ENCODE peak calls at places on chromosomes 6 and 20, in eight cellular contexts. L, S, A, I, F, W, J and D are unnamed samples.

GRCh38 chr20:23043376-23043775 is 6.1 kb downstream of the THBD start:
- DNase-seq in W (no peak), A (no peak), J (no peak), L (no peak), F (no peak), S (no peak), I (no peak), D (no peak)

GRCh38 chr20:64254571-64255360 is 782 bp upstream of the PCMTD2 start:
- DNase-seq in I (no peak), L (peak; percentile 5), W (no peak), S (peak; percentile 4), F (no peak), J (no peak), A (no peak), D (no peak)

GRCh38 chr6:28658475-28659249 is 133.0 kb downstream of the GPX5 start:
- DNase-seq in S (peak; percentile 30), J (no peak), I (no peak), A (no peak), L (no peak), F (peak; percentile 11), W (no peak), D (peak; percentile 7)

GRCh38 chr20:25254986-25255680 is 7.2 kb downstream of the PYGB start:
- DNase-seq in S (no peak), A (no peak), F (no peak), J (no peak), W (no peak), I (no peak), L (no peak), D (no peak)

GRCh38 chr6:104540743-104541142 is 319.0 kb downstream of the HACE1 start:
- DNase-seq in A (no peak), W (peak; percentile 82), I (no peak), F (peak; percentile 43), J (no peak), L (peak; percentile 24), S (no peak), D (no peak)

GRCh38 chr20:42003380-42003779 is 385.2 kb upstream of the CHD6 start:
- DNase-seq in W (no peak), I (no peak), J (no peak), F (no peak), A (no peak), S (no peak), L (no peak), D (no peak)

GRCh38 chr6:43492673-43493072 is 15.3 kb downstream of the TJAP1 start:
- DNase-seq in L (peak; percentile 54), F (no peak), I (no peak), W (peak; percentile 34), A (no peak), S (no peak), J (no peak), D (no peak)

GRCh38 chr20:19269737-19270325 is 57.4 kb downstream of the SLC24A3 start:
- DNase-seq in I (no peak), F (peak; percentile 58), L (peak; percentile 57), S (no peak), J (no peak), A (no peak), W (no peak), D (peak; percentile 90)

GRCh38 chr6:75349262-75349984 is 64.8 kb upstream of the TMEM30A start:
- DNase-seq in L (peak; percentile 21), W (peak; percentile 72), I (no peak), A (peak; percentile 21), J (no peak), F (peak; percentile 22), S (no peak), D (no peak)

GRCh38 chr20:5118220-5119142 is 1.3 kb downstream of the PCNA start:
- DNase-seq in W (no peak), S (no peak), F (no peak), A (no peak), J (no peak), I (no peak), L (no peak), D (no peak)

GRCh38 chr6:42226251-42227143 is 8.8 kb upstream of the MRPS10 start:
- DNase-seq in F (peak; percentile 83), J (no peak), I (no peak), A (no peak), W (peak; percentile 28), S (peak; percentile 100), L (peak; percentile 73), D (peak; percentile 73)

GRCh38 chr6:26233608-26234420 is 131.2 kb upstream of the BTN3A2 start:
- DNase-seq in I (peak; percentile 76), S (peak; percentile 82), W (peak; percentile 70), F (peak; percentile 70), L (no peak), J (peak; percentile 33), A (no peak), D (peak; percentile 52)

GRCh38 chr6:26230336-26230735 is 134.7 kb upstream of the BTN3A2 start:
- DNase-seq in L (no peak), S (peak; percentile 71), W (no peak), F (no peak), I (no peak), J (no peak), A (no peak), D (no peak)

GRCh38 chr6:26232950-26233607 is 131.9 kb upstream of the BTN3A2 start:
- DNase-seq in J (no peak), W (peak; percentile 81), L (no peak), I (peak; percentile 54), S (peak; percentile 95), A (no peak), F (peak; percentile 88), D (peak; percentile 50)

GRCh38 chr6:26231006-26231587 is 133.9 kb upstream of the BTN3A2 start:
- DNase-seq in F (no peak), L (no peak), W (no peak), J (no peak), I (no peak), A (no peak), S (no peak), D (no peak)

DNA sequence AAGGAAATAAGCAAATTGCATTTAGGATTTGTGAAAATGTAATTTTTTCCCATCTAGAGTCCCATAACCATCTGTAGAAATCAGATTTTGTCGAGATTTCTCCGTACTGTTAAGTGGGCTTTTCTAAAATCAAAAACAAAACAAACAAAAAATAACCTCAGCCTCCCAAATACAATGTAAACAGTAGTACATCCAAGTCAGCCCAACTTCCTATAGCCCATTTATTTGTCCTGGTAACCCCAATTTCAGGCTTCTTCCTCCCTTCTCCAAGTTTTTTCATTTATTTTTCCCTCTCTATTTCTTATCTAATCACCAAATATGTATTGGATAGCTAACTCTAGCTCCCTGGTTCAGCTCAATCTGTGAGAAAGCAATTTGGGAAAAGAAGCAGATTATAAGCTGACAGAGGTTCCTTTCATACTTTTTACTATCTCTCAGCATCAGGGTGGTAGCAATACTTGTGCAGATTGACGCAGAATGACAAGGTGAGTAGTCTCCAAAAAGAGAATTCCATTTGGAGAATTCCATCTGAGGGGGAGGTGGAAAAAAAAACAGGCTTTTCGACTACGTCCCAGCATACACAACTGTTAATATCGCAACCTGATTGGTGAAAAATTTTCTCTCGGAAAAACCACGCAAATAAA is 132.6 kb upstream of the BTN3A2 start:
- DNase-seq in J (no peak), I (no peak), A (no peak), W (no peak), S (no peak), L (no peak), F (no peak), D (no peak)
- H3K4me3 ChIP-seq in J (no peak overlapping the region), I (peak overlapping the region; percentile 93), A (no peak overlapping the region), W (no peak overlapping the region), S (peak overlapping the region; percentile 68), L (no peak overlapping the region), F (peak overlapping the region; percentile 67), D (peak overlapping the region; percentile 70)

GRCh38 chr6:108250240-108250866 is 10.5 kb downstream of the SNX3 start:
- DNase-seq in F (peak; percentile 25), I (no peak), S (peak; percentile 21), J (no peak), A (no peak), L (peak; percentile 44), W (peak; percentile 46), D (peak; percentile 30)
- H3K4me3 ChIP-seq in F (no peak overlapping the region), I (no peak overlapping the region), S (no peak overlapping the region), J (no peak overlapping the region), A (no peak overlapping the region), L (no peak overlapping the region), W (no peak overlapping the region), D (no peak overlapping the region)

GRCh38 chr6:130140084-130140483 is 82.7 kb downstream of the SAMD3 start:
- DNase-seq in S (no peak), L (peak; percentile 11), F (peak; percentile 71), J (no peak), A (no peak), I (no peak), W (peak; percentile 58), D (peak; percentile 18)

GRCh38 chr6:130136803-130137202 is 85.9 kb downstream of the SAMD3 start:
- DNase-seq in L (peak; percentile 12), J (no peak), W (no peak), S (no peak), F (peak; percentile 63), I (no peak), A (no peak), D (no peak)

GRCh38 chr6:130138909-130139242 is 83.9 kb downstream of the SAMD3 start:
- DNase-seq in F (no peak), J (no peak), S (no peak), L (no peak), W (no peak), I (no peak), A (no peak), D (no peak)

GRCh38 chr6:130134594-130134993 is 88.2 kb downstream of the SAMD3 start:
- DNase-seq in A (no peak), J (no peak), S (no peak), F (no peak), W (no peak), I (no peak), L (no peak), D (no peak)

DNA sequence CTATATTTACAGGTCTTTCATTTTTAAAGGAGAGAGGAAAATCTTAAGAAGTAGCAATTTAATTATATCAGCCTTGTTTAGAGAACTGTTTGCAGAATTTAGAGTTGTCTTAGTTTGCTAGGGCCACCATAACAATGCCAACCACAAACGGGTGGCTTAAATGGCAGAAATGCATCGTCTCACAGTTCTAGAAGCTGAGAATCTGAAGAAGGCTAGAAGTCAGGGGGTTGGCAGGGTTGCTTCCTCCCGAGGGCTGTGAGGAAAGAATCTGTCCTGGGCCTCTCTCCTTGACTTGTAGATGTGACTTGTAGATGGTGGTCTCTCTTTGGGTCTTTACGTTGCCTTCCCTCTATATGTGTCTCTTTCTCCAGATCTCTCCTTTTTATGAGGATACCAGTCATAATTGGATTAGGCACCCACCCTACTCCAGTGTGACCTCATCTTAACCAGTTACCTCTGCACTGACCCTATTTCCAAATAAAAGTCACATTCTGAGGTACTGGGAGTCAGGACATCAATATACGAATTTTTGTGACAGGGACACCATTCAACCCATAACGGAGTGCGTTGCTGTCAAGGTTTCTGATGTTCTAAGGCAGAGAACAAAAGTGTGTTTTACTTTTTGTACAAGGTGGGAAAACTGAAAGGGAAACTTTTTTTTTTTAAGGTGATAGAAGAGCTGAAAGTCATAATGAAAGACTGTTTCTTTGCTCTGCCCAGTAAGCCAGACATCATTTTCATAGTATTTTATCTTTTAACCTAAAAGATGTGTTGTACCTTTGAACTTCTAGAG is 84.4 kb downstream of the SAMD3 start:
- DNase-seq in A (no peak), W (no peak), F (no peak), L (no peak), S (no peak), J (no peak), I (peak; percentile 21), D (no peak)
- H3K4me3 ChIP-seq in A (no peak overlapping the region), W (no peak overlapping the region), F (no peak overlapping the region), L (no peak overlapping the region), S (no peak overlapping the region), J (no peak overlapping the region), I (peak overlapping the region; percentile 37), D (no peak overlapping the region)

DNA sequence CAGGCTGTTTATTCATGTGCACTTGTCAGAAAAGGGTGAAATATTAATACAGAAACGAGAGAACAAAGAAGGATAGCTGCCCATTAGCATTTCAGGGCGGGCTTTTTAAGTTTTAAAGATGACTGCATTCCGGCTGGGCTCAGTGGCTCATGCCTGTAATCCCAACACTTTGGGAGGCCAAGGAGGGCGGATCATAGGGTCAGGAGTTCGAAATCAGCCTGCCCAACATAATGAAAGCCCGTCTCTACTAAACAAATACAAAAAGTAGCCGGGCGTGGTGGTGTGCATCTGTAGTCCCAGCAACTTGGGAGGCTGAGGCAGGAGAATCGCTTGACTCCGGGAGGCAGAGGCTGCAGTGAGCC is 130.5 kb downstream of the HFE start:
- DNase-seq in W (peak; percentile 32), J (no peak), A (no peak), I (no peak), L (no peak), S (peak; percentile 59), F (peak; percentile 35), D (peak; percentile 62)
- H3K4me3 ChIP-seq in W (peak overlapping the region; percentile 75), J (peak overlapping the region; percentile 63), A (peak overlapping the region; percentile 67), I (peak overlapping the region; percentile 67), L (peak overlapping the region; percentile 54), S (peak overlapping the region; percentile 86), F (peak overlapping the region; percentile 75), D (peak overlapping the region; percentile 62)